ENCODE peak calls at places on chromosome 21, in eight cellular contexts. E is tibial nerve, U is right lobe of liver, Y is body of pancreas, L is suprapubic skin, H is IMR-90, F is spleen, O is heart left ventricle. Q is an unnamed sample.

GRCh38 chr21:39452207-39452964 is 616 bp downstream of the SH3BGR start:
- DNase-seq in L (no peak), H (peak), E (no peak), O (no peak), U (no peak), F (no peak), Y (no peak), Q (no peak)

GRCh38 chr21:44337941-44338895 is 972 bp downstream of the CFAP410 start:
- DNase-seq in H (peak), Y (peak), L (no peak), E (peak), F (peak), U (peak), O (peak), Q (peak)

GRCh38 chr21:34889287-34889536 is 159.9 kb downstream of the RUNX1 start:
- DNase-seq in Y (no peak), O (peak), H (peak), E (no peak), L (no peak), U (peak), F (peak), Q (peak)

GRCh38 chr21:34222031-34222335 is 141.8 kb upstream of the KCNE2 start:
- DNase-seq in H (no peak), L (no peak), Y (no peak), F (no peak), U (no peak), O (no peak), E (no peak), Q (no peak)

GRCh38 chr21:31553926-31554325 is 105.6 kb upstream of the SOD1 start:
- DNase-seq in L (no peak), H (no peak), O (no peak), U (no peak), E (no peak), F (no peak), Y (no peak), Q (no peak)

GRCh38 chr21:31182231-31183129 is 144.2 kb upstream of the KRTAP19-8 start:
- DNase-seq in L (no peak), O (no peak), U (no peak), E (no peak), H (no peak), F (no peak), Y (no peak), Q (no peak)

GRCh38 chr21:41188476-41189146 is 20.7 kb downstream of the BACE2 start:
- DNase-seq in E (no peak), H (no peak), U (no peak), L (no peak), O (no peak), Y (no peak), F (no peak), Q (no peak)

GRCh38 chr21:38126677-38127271 is 130.0 kb upstream of the KCNJ15 start:
- DNase-seq in F (peak), L (no peak), E (peak), U (peak), O (peak), H (peak), Y (peak), Q (no peak)

GRCh38 chr21:38930838-38931237 is 125.1 kb downstream of the ETS2 start:
- DNase-seq in F (no peak), L (no peak), U (no peak), H (peak), Y (no peak), E (peak), O (no peak), Q (no peak)

GRCh38 chr21:14942801-14943490 is 121.9 kb downstream of the NRIP1 start:
- DNase-seq in U (no peak), E (no peak), F (no peak), H (peak), O (no peak), L (no peak), Y (no peak), Q (no peak)

GRCh38 chr21:44357064-44357837 is 3.8 kb downstream of the TRPM2 start:
- DNase-seq in Y (no peak), U (no peak), F (no peak), H (no peak), L (no peak), O (no peak), E (no peak), Q (no peak)

GRCh38 chr21:41183575-41183974 is 15.6 kb downstream of the BACE2 start:
- DNase-seq in L (no peak), U (no peak), H (no peak), E (no peak), O (no peak), Y (no peak), F (no peak), Q (no peak)

GRCh38 chr21:44800103-44800502 is 1.5 kb downstream of the UBE2G2 start:
- DNase-seq in Y (peak), H (peak), F (no peak), L (no peak), E (peak), O (no peak), U (no peak), Q (no peak)

GRCh38 chr21:40837456-40837855 is 9.5 kb downstream of the DSCAM start:
- DNase-seq in L (no peak), E (no peak), H (no peak), U (no peak), Y (no peak), O (no peak), F (no peak), Q (no peak)

GRCh38 chr21:39142972-39143371 is 40.3 kb downstream of the PSMG1 start:
- DNase-seq in E (no peak), Y (no peak), U (no peak), F (no peak), H (no peak), L (no peak), O (no peak), Q (no peak)

GRCh38 chr21:29349702-29350101 is 51.0 kb downstream of the BACH1 start:
- DNase-seq in O (no peak), H (no peak), Y (peak), F (no peak), U (no peak), E (no peak), L (no peak), Q (no peak)

GRCh38 chr21:22056904-22057303 is 1058.7 kb downstream of the NCAM2 start:
- DNase-seq in F (no peak), U (no peak), L (no peak), O (no peak), Y (no peak), E (no peak), H (no peak), Q (no peak)

GRCh38 chr21:39182016-39182415 is 1.2 kb downstream of the PSMG1 start:
- DNase-seq in E (no peak), F (no peak), L (no peak), Y (no peak), O (no peak), U (no peak), H (no peak), Q (no peak)

GRCh38 chr21:33396966-33397365 is 6.2 kb upstream of the IFNGR2 start:
- DNase-seq in H (peak), L (no peak), U (no peak), F (peak), E (no peak), Y (no peak), O (peak), Q (no peak)

GRCh38 chr21:38985423-38986378 is 180.0 kb downstream of the ETS2 start:
- DNase-seq in L (peak), F (no peak), E (peak), U (no peak), H (peak), Y (peak), O (peak), Q (peak)

GRCh38 chr21:35933466-35933865 is 126.9 kb downstream of the SETD4 start:
- DNase-seq in L (no peak), Y (no peak), F (no peak), H (peak), O (peak), E (peak), U (no peak), Q (peak)
- TF ChIP-seq CTCF in L (no peak), Y (no peak), F (no peak), H (peak), O (peak), E (no peak), U (peak), Q (no peak)

GRCh38 chr21:15992171-15992570 is 262.4 kb downstream of the USP25 start:
- DNase-seq in H (peak), F (no peak), Y (no peak), U (no peak), L (no peak), E (no peak), O (no peak), Q (no peak)
- TF ChIP-seq POLR2A in H (no peak), F (no peak), Y (no peak), U (no peak), L (no peak), E (no peak), O (no peak), Q (no peak)

DNA sequence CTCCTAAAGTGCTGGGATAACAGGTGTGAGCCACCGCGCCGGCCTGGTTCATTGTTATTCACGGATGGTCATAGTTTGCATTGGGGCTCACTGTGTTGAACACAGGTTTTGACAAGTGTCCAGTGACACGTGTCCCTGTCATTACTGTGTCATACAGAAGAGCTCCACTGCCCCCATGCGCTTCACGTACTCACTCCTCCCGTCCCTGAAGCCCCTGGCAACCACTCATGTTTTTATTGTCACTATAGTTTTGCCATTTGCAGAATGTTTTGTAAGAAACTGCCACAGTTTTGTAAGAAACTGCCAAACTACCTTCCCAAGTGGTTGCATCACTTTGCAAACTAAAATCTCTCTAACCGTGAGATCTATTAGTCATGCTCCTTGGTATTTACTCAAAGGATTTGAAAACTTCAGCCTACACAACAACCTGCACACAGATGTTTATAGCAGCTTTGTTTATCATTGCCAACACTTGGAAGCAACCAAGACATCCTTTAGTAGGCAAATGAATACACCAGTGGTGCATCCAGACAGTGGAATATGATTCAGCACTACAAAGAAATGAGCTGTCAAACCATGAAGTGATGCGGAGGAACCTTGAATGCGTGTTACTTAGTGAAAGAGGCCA is 163.2 kb upstream of the COL6A1 start:
- DNase-seq in L (no peak), F (no peak), U (no peak), Y (no peak), H (peak), O (no peak), E (no peak), Q (no peak)
- H3K4me3 ChIP-seq in L (no peak), F (no peak), U (no peak), Y (no peak), H (no peak), O (no peak), E (no peak), Q (no peak)

DNA sequence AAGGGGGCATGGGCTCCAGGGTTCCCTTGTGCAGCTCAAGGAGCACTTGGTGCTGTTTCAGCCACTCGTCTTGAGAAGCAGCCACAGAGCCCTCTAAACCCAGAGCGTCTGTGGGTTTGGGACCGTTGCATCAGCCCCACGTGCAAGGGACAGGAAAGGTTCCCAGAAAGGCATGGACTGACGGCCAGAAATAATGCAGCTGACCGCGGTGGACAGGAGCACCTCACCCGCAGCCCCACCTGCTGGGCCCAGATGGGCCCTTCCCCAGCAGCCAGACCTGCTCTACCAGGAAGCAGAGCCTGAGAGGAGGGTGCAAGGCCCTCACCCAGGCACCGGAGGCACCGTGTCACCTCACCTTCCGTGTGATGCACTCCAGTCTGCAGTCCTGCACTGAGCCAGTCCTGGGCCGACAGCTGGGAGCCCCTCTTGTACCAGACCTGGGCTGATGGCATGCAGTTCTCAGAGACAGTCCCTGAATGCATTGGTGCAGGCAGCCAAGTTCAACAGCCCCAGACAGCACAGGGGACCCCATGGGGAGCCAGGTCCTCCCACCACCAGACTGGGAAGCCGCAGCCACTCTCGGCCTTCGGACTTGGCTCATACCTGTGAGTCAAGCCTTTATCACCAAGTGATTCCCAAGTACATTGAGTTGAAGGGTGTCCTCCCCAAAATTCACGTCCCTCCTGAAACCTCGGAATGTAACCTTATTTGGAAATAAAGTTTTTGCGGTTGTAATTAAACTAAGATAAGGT is 4.8 kb upstream of the TFF3 start:
- DNase-seq in L (no peak), E (no peak), O (no peak), F (peak), U (no peak), Y (peak), H (no peak), Q (no peak)
- TF ChIP-seq CTCF in L (no peak), E (no peak), O (no peak), F (no peak), U (no peak), Y (no peak), H (no peak), Q (no peak)

GRCh38 chr21:46092811-46093667 is 4.9 kb upstream of the COL6A2 start:
- DNase-seq in E (no peak), L (no peak), U (no peak), F (no peak), Y (no peak), O (no peak), H (no peak), Q (no peak)
- TF ChIP-seq POLR2A in E (no peak), L (no peak), U (no peak), F (no peak), Y (no peak), O (no peak), H (no peak), Q (no peak)

DNA sequence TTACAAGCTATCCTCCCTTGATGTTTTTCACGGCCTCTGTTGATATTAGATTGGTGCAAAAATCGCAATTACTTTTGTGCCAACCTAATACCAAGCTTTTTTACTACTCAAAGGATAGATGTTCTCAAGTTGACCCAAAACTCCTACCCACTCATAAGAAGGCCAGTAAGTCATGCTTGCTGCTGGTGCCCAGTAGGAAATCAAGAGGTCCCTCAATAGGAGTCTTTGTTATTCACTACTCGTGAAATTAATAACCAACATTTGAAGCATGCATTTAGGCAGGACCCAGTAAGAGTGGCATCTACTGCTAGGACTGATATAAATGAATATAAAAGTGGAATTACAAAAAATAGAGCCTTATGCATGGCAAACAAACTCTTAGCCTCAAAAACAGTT is 52.6 kb downstream of the APP start:
- DNase-seq in H (no peak), F (no peak), U (no peak), L (no peak), O (no peak), Y (no peak), E (no peak), Q (no peak)
- H3K4me3 ChIP-seq in H (no peak), F (no peak), U (no peak), L (no peak), O (no peak), Y (no peak), E (no peak), Q (no peak)

DNA sequence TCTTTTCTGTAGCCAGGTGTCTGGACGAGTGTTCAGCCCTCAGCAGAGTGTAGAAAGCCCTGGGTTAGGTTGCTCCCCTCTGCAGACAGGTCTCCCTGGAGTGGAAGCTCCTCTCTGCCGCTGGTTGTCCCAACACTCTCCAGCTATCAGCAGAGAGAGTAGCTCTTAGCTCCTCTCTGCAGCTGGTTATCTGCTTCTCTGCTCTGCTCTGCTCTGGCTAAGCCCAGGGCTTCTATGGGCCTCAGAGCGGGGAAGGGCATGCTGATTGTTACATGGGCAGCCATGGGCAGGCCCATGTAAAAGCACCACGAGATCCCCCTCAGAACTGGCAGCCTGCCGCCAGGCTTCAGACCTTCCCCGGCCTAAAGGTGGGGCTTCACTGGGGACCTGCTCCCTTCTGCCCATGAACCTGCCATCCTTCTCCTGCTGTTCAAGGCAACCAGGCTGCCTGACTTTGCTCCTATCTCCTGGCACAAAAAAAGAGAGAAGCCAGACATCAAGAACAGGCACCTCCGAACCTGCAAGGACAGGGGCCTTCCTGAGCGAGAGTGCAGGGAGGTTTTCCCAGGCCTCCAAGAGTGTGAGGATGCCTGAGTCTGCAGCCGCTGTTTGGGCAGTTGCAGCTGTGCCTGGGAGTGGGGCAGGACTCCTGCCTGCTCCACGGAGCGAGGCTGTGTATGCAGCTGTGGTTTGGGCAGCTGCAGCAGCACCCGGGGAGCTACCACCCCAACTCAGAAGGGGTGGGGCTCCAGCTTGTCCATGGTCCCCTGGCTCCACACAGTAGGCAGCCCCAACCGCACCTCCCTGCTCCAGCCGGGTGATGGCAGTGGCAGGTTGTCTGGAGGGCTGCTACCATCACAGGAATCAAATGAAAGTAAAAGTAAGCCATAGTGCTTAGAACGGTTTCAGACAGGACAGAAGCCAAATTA is 973.7 kb downstream of the LTN1 start:
- DNase-seq in O (no peak), E (no peak), Y (peak), H (peak), U (no peak), F (no peak), L (no peak), Q (no peak)
- TF ChIP-seq CTCF in O (no peak), E (no peak), Y (peak), H (peak), U (no peak), F (no peak), L (no peak), Q (no peak)

GRCh38 chr21:46237474-46237873 is 8.9 kb upstream of the LSS start:
- DNase-seq in H (no peak), Y (no peak), F (no peak), E (no peak), U (no peak), L (no peak), O (no peak), Q (no peak)

GRCh38 chr21:46244602-46245001 is 16.0 kb upstream of the LSS start:
- DNase-seq in U (no peak), Y (no peak), L (no peak), O (no peak), E (no peak), H (no peak), F (no peak), Q (no peak)

GRCh38 chr21:46243865-46244490 is 15.4 kb upstream of the LSS start:
- DNase-seq in H (no peak), U (no peak), L (peak), Y (no peak), F (no peak), E (no peak), O (no peak), Q (no peak)

GRCh38 chr21:46243325-46243724 is 14.8 kb upstream of the LSS start:
- DNase-seq in F (no peak), E (no peak), H (no peak), U (no peak), L (peak), O (no peak), Y (no peak), Q (no peak)

DNA sequence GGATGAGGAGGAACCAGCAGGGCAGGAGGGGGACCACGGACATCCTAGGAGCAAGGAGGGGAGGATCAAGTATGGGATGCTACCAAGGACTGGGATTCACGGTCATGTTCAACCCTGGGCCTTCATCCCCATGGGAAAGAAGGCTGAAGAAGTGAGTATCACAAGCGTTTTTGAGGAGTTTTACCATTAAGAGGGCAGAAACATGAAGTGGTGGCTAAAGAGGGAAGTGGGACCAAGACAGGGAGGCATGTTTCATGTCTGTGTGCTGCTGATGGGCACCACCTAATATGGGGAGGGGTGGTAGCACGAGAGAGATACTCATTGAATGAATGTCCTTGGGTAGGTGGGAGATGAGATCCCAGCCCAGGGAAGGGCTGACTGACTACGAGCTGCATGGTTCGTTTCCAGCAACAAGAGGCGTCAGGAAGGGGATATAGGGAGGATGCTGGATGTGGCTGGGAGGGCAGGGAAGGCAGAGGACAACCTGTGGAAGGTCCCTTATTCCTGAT is 11.3 kb upstream of the LSS start:
- DNase-seq in O (no peak), H (no peak), F (no peak), L (no peak), U (no peak), E (no peak), Y (no peak), Q (no peak)
- TF ChIP-seq POLR2A in O (no peak), H (no peak), F (no peak), L (no peak), U (no peak), E (no peak), Y (no peak), Q (no peak)

Q was measured in lower leg skin.